ENCODE peak calls at places on chromosomes 6 and 20, in nine cellular contexts. N is ovary, V is uterus, I is testis, Y is breast epithelium, C is endothelial cell of umbilical vein, P is Peyer's patch, A is suprapubic skin, X is IMR-90. W is an unnamed sample.

GRCh38 chr6:86936834-86937218 is 502 bp upstream of the HTR1E start:
- DNase-seq in X (no peak), N (no peak), C (no peak), I (no peak), P (no peak), Y (no peak), A (no peak), V (no peak), W (no peak)

GRCh38 chr6:161137839-161138544 is 135.9 kb downstream of the AGPAT4 start:
- DNase-seq in N (no peak), C (no peak), Y (no peak), I (no peak), X (peak), P (no peak), A (no peak), V (no peak), W (no peak)

GRCh38 chr6:85580878-85581267 is 12.8 kb downstream of the SNX14 start:
- DNase-seq in X (peak), A (no peak), N (no peak), C (no peak), I (no peak), V (no peak), Y (no peak), P (no peak), W (no peak)

GRCh38 chr6:27601668-27602254 is 128.9 kb upstream of the ZNF184 start:
- DNase-seq in P (no peak), V (no peak), I (no peak), A (no peak), X (no peak), N (no peak), Y (no peak), C (no peak), W (no peak)

GRCh38 chr6:31710490-31711219 is 4.0 kb downstream of the LY6G6F start:
- DNase-seq in X (no peak), A (no peak), V (no peak), C (no peak), I (no peak), P (no peak), N (no peak), Y (no peak), W (no peak)

GRCh38 chr6:48809700-48810099 is 653.4 kb downstream of the MMUT start:
- DNase-seq in X (no peak), Y (no peak), N (no peak), I (no peak), C (no peak), A (no peak), V (no peak), P (no peak), W (no peak)

GRCh38 chr6:50113114-50113857 is 63.6 kb upstream of the DEFB112 start:
- DNase-seq in Y (no peak), V (no peak), C (no peak), P (no peak), A (no peak), N (no peak), X (no peak), I (no peak), W (no peak)

GRCh38 chr6:137926207-137926731 is 59.2 kb downstream of the TNFAIP3 start:
- DNase-seq in X (peak), Y (no peak), N (no peak), I (no peak), P (no peak), C (peak), V (no peak), A (no peak), W (no peak)

GRCh38 chr20:33477386-33478234 is 12.3 kb upstream of the CBFA2T2 start:
- DNase-seq in A (no peak), X (no peak), Y (no peak), N (no peak), C (no peak), V (no peak), I (no peak), P (no peak), W (no peak)

GRCh38 chr6:30100585-30101422 is 12.1 kb downstream of the TRIM31 start:
- DNase-seq in V (peak), C (no peak), X (no peak), A (no peak), P (no peak), Y (peak), N (no peak), I (peak), W (no peak)
- TF ChIP-seq POLR2A in V (no peak), C (no peak), X (no peak), A (no peak), P (peak), Y (no peak), N (no peak), I (no peak), W (peak)

DNA sequence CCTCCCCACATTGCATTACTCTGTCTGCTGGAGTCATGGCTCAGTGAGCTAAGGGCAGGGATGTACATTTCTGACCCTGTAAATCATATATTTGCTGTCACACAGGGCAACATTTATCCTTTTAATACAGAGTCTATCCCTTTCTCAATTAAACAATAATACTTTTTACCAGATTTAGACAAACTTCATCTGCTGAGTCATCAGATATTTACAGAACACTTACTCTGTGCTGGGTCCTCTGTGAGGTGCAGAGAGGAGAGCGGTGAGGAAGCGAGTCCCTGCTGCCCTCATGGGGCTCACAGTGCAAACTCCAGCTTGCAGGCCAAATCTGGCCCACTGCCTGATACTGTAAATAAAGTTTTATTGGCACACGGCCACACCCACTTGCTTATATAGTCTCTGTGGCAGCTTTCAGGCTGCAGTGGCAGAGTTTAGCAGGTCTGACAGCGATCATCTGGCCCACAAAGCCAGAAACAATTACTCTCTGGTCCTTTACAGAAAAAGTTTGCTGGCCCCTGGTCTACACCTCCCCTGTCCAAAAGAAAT is 144.5 kb downstream of the CDH26 start:
- DNase-seq in N (no peak), P (no peak), C (no peak), V (no peak), X (no peak), A (no peak), Y (no peak), I (no peak), W (no peak)
- H3K27ac ChIP-seq in N (no peak), P (no peak), C (no peak), V (no peak), X (no peak), A (no peak), Y (no peak), I (no peak), W (no peak)

GRCh38 chr20:31606928-31607639 is 2.0 kb downstream of the ID1 start:
- DNase-seq in Y (no peak), N (no peak), I (no peak), V (no peak), X (peak), A (no peak), P (no peak), C (peak), W (no peak)
- TF ChIP-seq POLR2A in Y (no peak), N (no peak), I (no peak), V (no peak), X (peak), A (no peak), P (peak), C (peak), W (no peak)

GRCh38 chr20:4802522-4802921 is 80.8 kb downstream of the PRND start:
- DNase-seq in A (no peak), P (no peak), I (no peak), X (no peak), C (no peak), Y (no peak), N (no peak), V (no peak), W (no peak)
- H3K27ac ChIP-seq in A (no peak), P (no peak), I (peak), X (no peak), C (no peak), Y (no peak), N (no peak), V (no peak), W (no peak)

DNA sequence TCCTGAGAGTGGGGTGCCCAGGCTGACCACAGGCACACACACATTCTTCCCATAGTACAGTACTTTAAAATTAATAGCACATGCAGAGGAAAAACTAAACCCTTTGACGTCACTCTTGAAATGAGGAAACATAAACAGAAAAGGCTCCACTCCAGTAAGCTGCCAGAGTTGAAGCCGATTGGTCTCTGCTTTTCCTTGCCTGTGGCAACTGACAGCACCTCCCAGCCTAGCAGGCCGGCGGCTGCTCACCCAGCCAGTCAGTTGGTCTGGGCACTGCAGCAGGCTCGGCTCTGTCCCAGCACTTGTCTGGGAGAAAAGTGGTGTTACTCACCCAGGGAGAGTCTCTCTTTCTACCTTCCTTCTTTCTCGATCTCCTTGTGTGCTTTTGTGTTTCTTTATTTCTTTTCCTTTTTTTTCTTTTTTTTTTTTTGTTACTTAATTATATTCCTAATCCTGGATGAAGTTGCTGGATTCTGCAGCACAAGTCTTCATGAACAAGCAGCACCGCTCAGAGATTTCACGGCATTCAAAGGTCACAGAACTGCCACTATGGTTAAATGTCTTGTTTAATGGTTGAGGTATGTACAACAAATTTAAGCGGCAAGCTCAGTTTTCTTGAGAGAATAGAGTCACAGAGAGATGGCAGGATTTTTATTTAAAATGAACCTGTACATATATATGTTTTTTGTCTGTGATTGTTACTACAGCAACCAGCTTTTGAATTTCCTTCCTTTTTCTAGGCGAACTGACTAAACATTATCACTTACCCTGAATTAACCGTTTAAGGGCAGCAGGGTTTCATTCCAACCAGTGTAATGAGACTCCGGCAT is at the start of gene PDE7B:
- DNase-seq in P (peak), N (peak), X (peak), A (peak), V (peak), I (peak), Y (peak), C (peak), W (peak)
- TF ChIP-seq POLR2A in P (peak), N (peak), X (peak), A (peak), V (peak), I (no peak), Y (peak), C (no peak), W (peak)

GRCh38 chr6:154569136-154569862 is 58.8 kb upstream of the CNKSR3 start:
- DNase-seq in A (no peak), I (no peak), N (no peak), X (no peak), V (no peak), Y (no peak), P (no peak), C (peak), W (no peak)
- H3K27ac ChIP-seq in A (no peak), I (no peak), N (no peak), X (no peak), V (peak), Y (no peak), P (no peak), C (no peak), W (no peak)

W was measured in sigmoid colon.